ENCODE peak calls at places on chromosomes 2 and 18, in eight cellular contexts. W is fibroblast of the aortic adventitia, J is neural progenitor cell, D is lower lobe of right lung, P is heart left ventricle, G is A549, M is GM23338, B is ovary. O is an unnamed sample.

GRCh38 chr2:212908031-212908430 is 243.4 kb downstream of the IKZF2 start:
- DNase-seq in G (no peak), D (no peak), B (no peak), P (no peak), M (no peak), W (no peak), J (no peak), O (no peak)

GRCh38 chr2:239819974-239820555 is 205.1 kb downstream of the NDUFA10 start:
- DNase-seq in M (no peak), B (no peak), W (peak; percentile 1), G (no peak), D (no peak), J (no peak), P (no peak), O (peak; percentile 61)

GRCh38 chr2:127076924-127077323 is 30.0 kb downstream of the BIN1 start:
- DNase-seq in D (no peak), B (no peak), J (no peak), P (no peak), G (no peak), W (no peak), M (no peak), O (no peak)

GRCh38 chr2:24359701-24360049 is 661 bp downstream of the ITSN2 start:
- DNase-seq in P (peak; percentile 47), B (peak; percentile 53), W (peak; percentile 15), J (no peak), D (peak; percentile 64), G (no peak), M (peak; percentile 52), O (no peak)

GRCh38 chr2:136116813-136117390 is 1.0 kb downstream of the CXCR4 start:
- DNase-seq in G (no peak), D (peak; percentile 65), W (no peak), P (peak; percentile 45), B (no peak), J (peak; percentile 51), M (peak; percentile 41), O (no peak)

GRCh38 chr2:233152541-233152940 is 92.4 kb downstream of the INPP5D start:
- DNase-seq in G (no peak), D (no peak), J (no peak), P (peak; percentile 79), M (no peak), B (no peak), W (peak; percentile 62), O (no peak)

GRCh38 chr18:59885579-59886163 is 14.1 kb upstream of the PMAIP1 start:
- DNase-seq in W (peak; percentile 70), G (no peak), B (no peak), J (no peak), P (no peak), D (no peak), M (no peak), O (no peak)

GRCh38 chr2:38216886-38217285 is 140.9 kb upstream of the CYP1B1 start:
- DNase-seq in J (no peak), G (no peak), M (no peak), D (no peak), P (no peak), B (no peak), W (no peak), O (no peak)

GRCh38 chr2:86807462-86808275 is 17.0 kb upstream of the CD8A start:
- DNase-seq in B (no peak), M (peak; percentile 82), G (peak; percentile 77), J (peak; percentile 73), W (peak; percentile 10), D (peak; percentile 64), P (no peak), O (no peak)

GRCh38 chr18:21342372-21342771 is 100.3 kb downstream of the GREB1L start:
- DNase-seq in P (no peak), B (no peak), W (no peak), M (peak; percentile 84), J (peak; percentile 93), G (no peak), D (no peak), O (no peak)

GRCh38 chr18:46220116-46220515 is 115.9 kb downstream of the HAUS1 start:
- DNase-seq in G (no peak), D (no peak), W (peak; percentile 49), B (no peak), P (no peak), J (no peak), M (no peak), O (no peak)

GRCh38 chr2:176934869-176935415 is 277.7 kb upstream of the HNRNPA3 start:
- DNase-seq in D (no peak), P (no peak), G (no peak), J (no peak), M (peak; percentile 25), W (no peak), B (no peak), O (no peak)

GRCh38 chr2:29114514-29114840 is 738 bp upstream of the CLIP4 start:
- DNase-seq in D (no peak), J (no peak), W (no peak), B (peak; percentile 34), G (no peak), M (no peak), P (no peak), O (no peak)

GRCh38 chr18:64668563-64668962 is 519.7 kb upstream of the LINC00305 start:
- DNase-seq in G (no peak), M (no peak), D (no peak), W (no peak), P (no peak), J (no peak), B (no peak), O (no peak)

GRCh38 chr2:113124181-113124961 is 3.0 kb upstream of the IL1RN start:
- DNase-seq in M (no peak), D (no peak), W (peak; percentile 52), B (no peak), G (no peak), P (no peak), J (no peak), O (no peak)

GRCh38 chr2:50831666-50832065 is 200.3 kb downstream of the NRXN1 start:
- DNase-seq in B (no peak), M (no peak), W (no peak), J (no peak), D (no peak), P (no peak), G (no peak), O (no peak)

GRCh38 chr2:18754286-18754685 is 164.9 kb upstream of the NT5C1B start:
- DNase-seq in M (no peak), B (no peak), D (no peak), W (no peak), J (no peak), P (no peak), G (no peak), O (no peak)

GRCh38 chr2:9299444-9300100 is 93.0 kb downstream of the ASAP2 start:
- DNase-seq in W (no peak), G (no peak), D (no peak), B (no peak), M (no peak), J (no peak), P (no peak), O (no peak)

GRCh38 chr2:223860809-223861738 is 23.7 kb upstream of the AP1S3 start:
- DNase-seq in G (peak; percentile 85), M (no peak), P (no peak), D (no peak), J (no peak), B (no peak), W (peak; percentile 91), O (no peak)

GRCh38 chr2:186103276-186103675 is 364.7 kb downstream of the FSIP2 start:
- DNase-seq in D (no peak), P (no peak), M (no peak), W (no peak), B (no peak), J (no peak), G (no peak), O (no peak)

DNA sequence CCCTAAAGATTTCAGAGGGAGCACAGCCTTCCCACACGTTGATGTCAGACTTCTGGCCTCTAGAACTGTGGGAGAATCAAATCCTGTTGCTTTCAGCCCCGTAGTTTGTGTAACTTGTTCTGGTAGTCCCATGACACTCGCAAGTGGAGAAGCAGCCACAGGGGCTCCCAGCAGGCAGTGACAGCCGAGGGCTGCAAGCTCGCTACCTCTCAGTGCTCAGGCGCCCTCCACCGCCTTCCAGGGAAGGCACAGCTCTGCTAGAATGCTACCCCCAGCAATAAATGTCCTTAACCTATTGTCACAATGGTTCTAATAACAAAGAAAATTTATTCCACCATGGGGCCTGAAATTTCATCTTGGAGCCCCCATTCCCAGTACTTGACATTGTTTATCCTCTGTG is 143.1 kb upstream of the ZNF236 start:
- DNase-seq in M (peak; percentile 41), P (no peak), J (peak; percentile 56), W (no peak), D (no peak), G (no peak), B (no peak), O (no peak)
- TF ChIP-seq CTCF in M (peak; percentile 50), P (no peak), J (peak; percentile 22), W (no peak), D (no peak), G (no peak), B (no peak), O (peak; percentile 28)

DNA sequence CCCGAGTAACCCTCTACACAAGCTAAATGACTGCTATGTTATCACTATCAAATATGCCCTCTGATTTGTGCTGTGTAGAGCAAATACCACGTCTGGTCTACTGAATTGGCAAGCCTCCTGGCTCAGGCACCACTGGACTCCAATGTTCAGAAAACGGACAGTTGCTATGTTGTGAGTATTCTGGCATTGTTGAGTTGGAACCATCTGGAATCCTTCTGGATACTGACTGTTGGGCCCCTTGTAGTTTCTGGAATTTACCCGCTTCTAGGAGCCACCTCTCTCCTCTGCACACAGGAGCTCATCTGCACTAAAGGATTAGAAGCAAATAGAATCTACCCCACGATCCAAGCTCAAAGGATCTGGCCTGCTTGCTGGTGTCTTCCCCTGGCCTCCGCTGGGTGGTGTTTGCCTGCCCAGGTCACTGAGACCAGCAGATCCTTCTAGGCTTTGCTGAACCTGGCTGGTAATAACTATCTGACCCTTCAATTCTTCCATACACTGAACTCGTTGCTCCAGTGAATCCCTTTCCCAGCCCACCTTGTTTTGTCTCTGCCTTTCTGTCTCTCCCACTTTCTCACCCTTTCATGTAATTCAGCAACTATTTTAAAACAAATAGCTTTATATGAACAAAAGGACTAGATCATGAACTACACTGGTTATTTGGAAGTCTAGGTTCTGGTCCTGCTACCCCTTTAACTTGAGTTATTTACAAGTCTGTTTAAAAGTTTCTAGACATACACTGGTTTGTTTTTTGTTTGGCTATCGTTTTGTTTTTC is 2.1 kb upstream of the HAAO start:
- DNase-seq in P (no peak), D (no peak), G (peak; percentile 63), B (no peak), M (peak; percentile 80), J (peak; percentile 68), W (no peak), O (no peak)
- TF ChIP-seq CTCF in P (no peak), D (no peak), G (peak; percentile 30), B (no peak), M (peak; percentile 65), J (peak; percentile 53), W (peak; percentile 30), O (peak; percentile 54)

DNA sequence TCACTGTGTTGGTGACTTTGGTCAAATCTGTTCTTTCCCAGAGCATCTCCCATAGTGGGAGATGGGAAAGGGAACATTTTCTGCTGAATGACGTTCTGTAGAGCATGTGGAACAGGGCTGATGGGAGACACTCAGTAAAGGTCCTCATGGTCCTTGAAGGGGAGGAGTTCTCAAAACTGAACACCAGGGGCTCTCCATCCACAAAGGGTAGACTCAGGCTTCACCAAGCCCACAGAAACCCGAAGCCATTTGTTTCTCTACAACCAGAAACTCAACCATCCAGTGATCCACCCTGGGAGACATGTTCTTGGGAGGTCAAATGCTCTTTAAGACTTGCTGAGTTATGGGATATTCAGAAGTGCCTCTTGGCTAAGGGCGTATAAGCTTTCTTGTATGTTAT is 131.8 kb downstream of the ACOXL start:
- DNase-seq in M (no peak), D (no peak), B (no peak), P (no peak), W (no peak), G (no peak), J (no peak), O (no peak)
- TF ChIP-seq CTCF in M (no peak), D (no peak), B (no peak), P (no peak), W (no peak), G (no peak), J (no peak), O (no peak)

GRCh38 chr2:101983928-101984327 is 7.8 kb upstream of the IL1R2 start:
- DNase-seq in G (peak; percentile 18), J (peak; percentile 14), M (no peak), P (no peak), W (peak; percentile 27), D (no peak), B (no peak), O (no peak)
- TF ChIP-seq CTCF in G (peak; percentile 19), J (peak; percentile 36), M (peak; percentile 36), P (no peak), W (peak; percentile 53), D (peak; percentile 21), B (peak; percentile 11), O (peak; percentile 57)